ENCODE peak calls at places on chromosomes 16 and 17, in six cellular contexts. Z is HCT116, S is SK-N-SH, M is HepG2, X is K562, I is H1. U is an unnamed sample.

GRCh38 chr17:27265333-27265732 is 28.6 kb upstream of the WSB1 start:
- DNase-seq in M (peak; percentile 88), I (no peak), X (no peak), Z (no peak), S (no peak), U (no peak)

GRCh38 chr17:21380659-21381058 is 4.5 kb downstream of the KCNJ12 start:
- DNase-seq in S (no peak), M (no peak), X (no peak), I (no peak), Z (no peak), U (no peak)

GRCh38 chr16:70760221-70760620 is 40.7 kb downstream of the VAC14 start:
- DNase-seq in I (no peak), X (no peak), Z (no peak), M (no peak), S (no peak), U (no peak)

GRCh38 chr17:78300962-78301820 is 58.7 kb downstream of the SOCS3 start:
- DNase-seq in S (no peak), M (no peak), X (no peak), I (no peak), Z (peak; percentile 59), U (no peak)

GRCh38 chr16:4376126-4376819 is 4.6 kb downstream of the VASN start:
- DNase-seq in S (peak; percentile 71), I (no peak), Z (no peak), M (no peak), X (no peak), U (no peak)

GRCh38 chr16:67548265-67549126 is 13.8 kb upstream of the CTCF start:
- DNase-seq in S (no peak), Z (no peak), I (no peak), X (no peak), M (no peak), U (no peak)

GRCh38 chr17:68019336-68019674 is 16.2 kb upstream of the KPNA2 start:
- DNase-seq in M (no peak), I (no peak), X (no peak), S (no peak), Z (no peak), U (no peak)

GRCh38 chr17:77959216-77959925 is 868 bp downstream of the TNRC6C start:
- DNase-seq in M (no peak), X (peak; percentile 48), S (peak; percentile 73), I (no peak), Z (no peak), U (no peak)

GRCh38 chr16:59964232-59964924 is 1230.3 kb upstream of the GOT2 start:
- DNase-seq in M (no peak), Z (no peak), S (no peak), I (no peak), X (no peak), U (no peak)

GRCh38 chr17:30174556-30174955 is 57.9 kb downstream of the NSRP1 start:
- DNase-seq in Z (no peak), X (no peak), M (no peak), S (no peak), I (no peak), U (no peak)
- H3K36me3 ChIP-seq in Z (peaks cover 20% of the 10 kb centered on the region), X (peaks cover 85% of the 10 kb centered on the region), M (peaks cover 36% of the 10 kb centered on the region), S (peaks cover 73% of the 10 kb centered on the region), I (peaks cover 6% of the 10 kb centered on the region), U (peaks cover 16% of the 10 kb centered on the region)

GRCh38 chr17:17943281-17943984 is 28.8 kb downstream of the TOM1L2 start:
- DNase-seq in Z (no peak), M (no peak), X (no peak), I (no peak), S (no peak), U (no peak)
- H3K4me1 ChIP-seq in Z (peaks cover 59% of the 10 kb centered on the region), M (peaks cover 51% of the 10 kb centered on the region), X (peaks cover 13% of the 10 kb centered on the region), I (peaks cover 9% of the 10 kb centered on the region), S (peaks cover 85% of the 10 kb centered on the region), U (no peaks in the 10 kb centered on the region)

DNA sequence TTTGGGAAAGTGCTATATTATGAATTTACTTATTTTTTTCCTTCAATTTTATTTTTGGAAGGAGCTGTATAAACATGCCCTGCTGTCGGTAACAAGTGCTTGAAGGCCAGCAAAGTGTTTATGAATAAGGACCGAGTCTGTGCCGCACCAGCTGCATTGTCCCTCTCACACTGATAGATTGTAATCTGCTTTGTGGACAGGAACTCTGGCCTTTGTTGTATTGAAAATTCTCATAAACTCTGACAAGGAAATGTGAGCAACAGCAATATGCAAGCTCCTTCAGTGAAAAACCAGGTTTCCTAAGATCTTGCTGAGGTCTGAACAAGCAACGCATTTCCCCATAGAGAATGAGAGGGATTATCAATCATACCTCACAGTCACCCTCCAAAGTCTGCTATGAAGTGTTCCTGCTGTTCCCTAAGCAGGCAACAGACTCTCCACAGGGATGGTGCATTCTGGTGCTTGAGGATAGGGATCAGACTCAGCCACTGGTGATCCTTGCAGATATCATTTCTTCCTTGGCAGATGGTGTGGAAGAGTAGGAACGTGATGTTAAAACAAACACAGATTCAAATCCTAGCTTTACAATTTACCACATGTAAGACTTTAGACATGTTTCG is 109.6 kb downstream of the KCNJ2 start:
- DNase-seq in I (no peak), Z (no peak), S (peak; percentile 17), M (no peak), X (no peak), U (no peak)
- TF ChIP-seq YY1 in I (no peak), Z (no peak), S (no peak), M (no peak), X (no peak), U (no peak)

DNA sequence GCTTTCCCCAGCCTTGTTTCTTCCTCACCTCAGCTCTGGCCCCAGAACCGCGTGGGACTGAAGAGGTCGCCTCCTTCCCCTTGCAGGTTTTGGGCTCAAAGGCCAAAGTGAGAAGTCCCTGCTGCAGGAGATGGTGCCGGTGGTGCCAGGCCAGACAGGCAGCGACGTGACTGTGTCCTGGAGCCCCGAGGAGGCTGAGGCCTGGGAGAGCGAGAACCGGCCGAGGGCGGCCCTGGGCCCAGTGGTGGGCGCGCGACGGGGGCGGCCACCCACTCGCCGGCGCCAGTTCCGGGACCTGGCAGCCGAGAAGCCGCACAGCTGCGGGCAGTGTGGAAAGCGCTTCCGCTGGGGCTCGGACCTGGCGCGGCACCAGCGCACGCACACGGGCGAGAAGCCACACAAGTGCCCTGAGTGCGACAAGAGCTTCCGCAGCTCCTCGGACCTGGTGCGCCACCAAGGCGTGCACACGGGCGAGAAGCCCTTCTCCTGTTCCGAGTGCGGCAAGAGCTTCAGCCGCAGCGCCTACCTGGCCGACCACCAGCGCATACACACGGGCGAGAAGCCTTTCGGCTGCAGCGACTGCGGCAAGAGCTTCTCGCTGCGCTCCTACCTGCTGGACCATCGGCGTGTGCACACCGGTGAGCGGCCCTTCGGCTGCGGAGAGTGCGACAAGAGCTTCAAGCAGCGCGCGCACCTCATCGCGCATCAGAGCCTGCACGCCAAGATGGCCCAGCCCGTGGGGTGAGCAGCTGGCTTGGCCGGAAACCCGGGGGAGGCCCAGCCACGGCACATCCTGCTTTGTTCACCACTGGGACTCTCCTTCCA is 6.0 kb downstream of the ZNF213 start:
- DNase-seq in Z (no peak), M (no peak), I (no peak), S (no peak), X (no peak), U (no peak)
- H3K36me3 ChIP-seq in Z (peaks cover 3% of the 10 kb centered on the region), M (no peaks in the 10 kb centered on the region), I (peaks cover 7% of the 10 kb centered on the region), S (peaks cover 5% of the 10 kb centered on the region), X (peaks cover 21% of the 10 kb centered on the region), U (peaks cover 55% of the 10 kb centered on the region)

GRCh38 chr16:82876951-82877350 is 250.2 kb downstream of the CDH13 start:
- DNase-seq in M (no peak), X (no peak), I (no peak), S (no peak), Z (no peak), U (no peak)
- H3K4me1 ChIP-seq in M (no peaks in the 10 kb centered on the region), X (no peaks in the 10 kb centered on the region), I (peaks cover 2% of the 10 kb centered on the region), S (no peaks in the 10 kb centered on the region), Z (no peaks in the 10 kb centered on the region), U (no peaks in the 10 kb centered on the region)

DNA sequence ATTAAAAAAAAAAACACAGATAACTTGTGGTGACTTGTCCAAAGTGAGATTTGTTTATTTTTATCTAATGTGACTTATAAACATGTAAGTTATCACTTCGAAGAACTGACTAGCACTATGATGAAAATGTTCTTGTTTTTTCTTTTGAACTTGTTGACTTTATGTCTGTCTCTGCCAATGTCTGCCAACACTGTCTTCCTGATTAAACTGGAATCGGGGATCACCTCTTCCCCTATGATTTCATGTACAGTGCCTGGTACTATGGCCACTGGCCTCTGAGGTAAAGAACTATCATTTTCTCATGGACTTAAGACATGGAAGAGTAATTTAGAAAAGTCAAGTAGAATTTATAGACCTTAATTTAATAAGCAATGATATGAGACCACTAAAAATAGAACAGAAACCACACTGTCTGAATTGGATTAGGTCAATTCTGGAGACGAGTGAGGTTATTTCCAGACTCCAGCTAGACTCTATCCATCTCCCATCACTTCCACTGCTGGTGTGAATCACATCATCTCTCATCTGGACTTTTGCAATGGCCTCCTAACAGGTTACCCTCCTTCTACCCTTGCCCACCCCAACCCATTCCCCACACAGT is 8.9 kb downstream of the C17orf78 start:
- DNase-seq in Z (no peak), I (no peak), X (no peak), M (no peak), S (no peak), U (no peak)
- TF ChIP-seq YY1 in Z (no peak), I (no peak), X (no peak), M (no peak), S (no peak), U (no peak)

DNA sequence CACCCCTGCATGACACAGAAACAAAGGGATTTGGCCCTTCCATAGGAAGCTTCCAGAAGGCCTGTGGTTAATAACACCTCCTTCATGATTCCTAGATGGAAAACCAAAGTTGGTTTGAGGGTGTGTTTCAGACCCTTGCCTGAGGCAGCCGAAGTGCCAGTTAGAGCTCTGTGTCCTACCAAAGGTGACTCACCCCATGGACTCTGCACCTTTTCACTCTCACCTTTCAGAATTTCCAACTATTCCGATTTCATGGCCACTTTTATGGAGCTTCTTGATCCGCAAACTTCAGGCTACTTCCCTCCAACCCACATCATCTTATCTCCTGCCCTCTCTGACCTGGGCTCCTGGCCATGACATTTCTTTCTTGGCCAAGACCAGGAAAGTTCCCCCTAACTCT is 49.2 kb downstream of the MEOX1 start:
- DNase-seq in S (no peak), M (peak; percentile 50), Z (no peak), X (no peak), I (no peak), U (no peak)
- H3K36me3 ChIP-seq in S (no peaks in the 10 kb centered on the region), M (no peaks in the 10 kb centered on the region), Z (no peaks in the 10 kb centered on the region), X (no peaks in the 10 kb centered on the region), I (no peaks in the 10 kb centered on the region), U (no peaks in the 10 kb centered on the region)

U was measured in NT2/D1.